ENCODE peak calls at places on chromosomes 16 and 17, in four cellular contexts. One of them, this sample, is unnamed.

GRCh38 chr17:77471984-77472836 is 331.4 kb downstream of the SEC14L1 start:
- DNase-seq in left ventricle myocardium inferior: no peak
- DNase-seq in IMR-90: peak; percentile 64
- DNase-seq in fibroblast of lung: peak; percentile 85
- DNase-seq in this sample: no peak

GRCh38 chr17:17506893-17507464 is 10.8 kb upstream of the RASD1 start:
- DNase-seq in fibroblast of lung: no peak
- DNase-seq in IMR-90: no peak
- DNase-seq in left ventricle myocardium inferior: peak; percentile 70
- DNase-seq in this sample: no peak

GRCh38 chr17:4256952-4257351 is 6.8 kb downstream of the ANKFY1 start:
- DNase-seq in fibroblast of lung: peak; percentile 30
- DNase-seq in IMR-90: no peak
- DNase-seq in left ventricle myocardium inferior: no peak
- DNase-seq in this sample: no peak

GRCh38 chr17:44007346-44008204 is 3.2 kb downstream of the NAGS start:
- DNase-seq in fibroblast of lung: peak; percentile 22
- DNase-seq in left ventricle myocardium inferior: peak; percentile 33
- DNase-seq in IMR-90: no peak
- DNase-seq in this sample: no peak

GRCh38 chr17:1551741-1552140 is 10.9 kb downstream of the PITPNA start:
- DNase-seq in left ventricle myocardium inferior: no peak
- DNase-seq in IMR-90: no peak
- DNase-seq in fibroblast of lung: no peak
- DNase-seq in this sample: no peak

GRCh38 chr17:42387663-42388380 is 420 bp downstream of the STAT3 start:
- DNase-seq in fibroblast of lung: no peak
- DNase-seq in left ventricle myocardium inferior: peak; percentile 38
- DNase-seq in IMR-90: no peak
- DNase-seq in this sample: no peak

GRCh38 chr16:12002447-12003006 is 26.0 kb downstream of the SNX29 start:
- DNase-seq in fibroblast of lung: peak; percentile 80
- DNase-seq in IMR-90: peak; percentile 75
- DNase-seq in left ventricle myocardium inferior: no peak
- DNase-seq in this sample: no peak

GRCh38 chr17:72126575-72127486 is 6.0 kb downstream of the SOX9 start:
- DNase-seq in fibroblast of lung: peak; percentile 92
- DNase-seq in left ventricle myocardium inferior: no peak
- DNase-seq in IMR-90: peak; percentile 83
- DNase-seq in this sample: no peak

GRCh38 chr16:46895399-46896313 is 11.5 kb downstream of the GPT2 start:
- DNase-seq in IMR-90: no peak
- DNase-seq in fibroblast of lung: no peak
- DNase-seq in left ventricle myocardium inferior: no peak
- DNase-seq in this sample: no peak

GRCh38 chr16:73025111-73025505 is 22.8 kb downstream of the ZFHX3 start:
- DNase-seq in IMR-90: no peak
- DNase-seq in left ventricle myocardium inferior: peak; percentile 47
- DNase-seq in fibroblast of lung: no peak
- DNase-seq in this sample: no peak

GRCh38 chr16:18958621-18959578 is 24.8 kb upstream of the TMC7 start:
- DNase-seq in IMR-90: peak; percentile 3
- DNase-seq in left ventricle myocardium inferior: no peak
- DNase-seq in fibroblast of lung: peak; percentile 40
- DNase-seq in this sample: no peak

GRCh38 chr16:19523184-19523558 is 571 bp upstream of the CCP110 start:
- DNase-seq in fibroblast of lung: no peak
- DNase-seq in IMR-90: no peak
- DNase-seq in left ventricle myocardium inferior: no peak
- DNase-seq in this sample: no peak

GRCh38 chr17:40110457-40110856 is 10.1 kb upstream of the NR1D1 start:
- DNase-seq in left ventricle myocardium inferior: no peak
- DNase-seq in fibroblast of lung: no peak
- DNase-seq in IMR-90: no peak
- DNase-seq in this sample: no peak

GRCh38 chr17:329794-330420 is 22.7 kb downstream of the RPH3AL start:
- DNase-seq in IMR-90: no peak
- DNase-seq in fibroblast of lung: no peak
- DNase-seq in left ventricle myocardium inferior: no peak
- DNase-seq in this sample: no peak

GRCh38 chr17:330993-331701 is 21.5 kb downstream of the RPH3AL start:
- DNase-seq in fibroblast of lung: no peak
- DNase-seq in left ventricle myocardium inferior: peak; percentile 81
- DNase-seq in IMR-90: no peak
- DNase-seq in this sample: no peak

GRCh38 chr17:333626-334396 is 18.8 kb downstream of the RPH3AL start:
- DNase-seq in left ventricle myocardium inferior: peak; percentile 83
- DNase-seq in IMR-90: peak; percentile 33
- DNase-seq in fibroblast of lung: peak; percentile 54
- DNase-seq in this sample: no peak

GRCh38 chr17:332558-333322 is 19.9 kb downstream of the RPH3AL start:
- DNase-seq in left ventricle myocardium inferior: no peak
- DNase-seq in fibroblast of lung: peak; percentile 57
- DNase-seq in IMR-90: peak; percentile 35
- DNase-seq in this sample: peak; percentile 18

DNA sequence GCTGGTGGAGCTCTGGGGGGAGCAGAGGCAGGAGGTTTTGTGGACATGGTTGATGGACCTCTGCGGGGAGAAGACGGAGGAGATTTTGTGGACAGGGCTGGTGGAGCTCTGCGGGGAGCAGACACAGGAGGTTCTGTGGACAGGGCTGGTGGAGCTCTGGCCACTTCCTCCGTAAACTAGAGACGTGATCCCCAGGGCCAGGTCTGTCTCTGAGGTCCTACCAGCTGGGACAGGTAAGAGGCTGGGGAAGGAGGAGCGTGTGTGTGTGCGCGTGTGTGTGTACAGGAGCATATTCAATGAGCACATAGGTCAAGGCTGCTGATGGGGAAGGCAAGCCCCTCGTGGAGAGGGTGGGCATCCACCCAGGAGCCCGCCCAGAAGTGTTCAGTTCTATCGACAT is 20.6 kb downstream of the RPH3AL start:
- DNase-seq in fibroblast of lung: no peak
- DNase-seq in left ventricle myocardium inferior: no peak
- DNase-seq in IMR-90: no peak
- DNase-seq in this sample: no peak
- H3K4me3 ChIP-seq in fibroblast of lung: no peak overlapping the region
- H3K4me3 ChIP-seq in left ventricle myocardium inferior: peak overlapping the region; percentile 69
- H3K4me3 ChIP-seq in IMR-90: no peak overlapping the region
- H3K4me3 ChIP-seq in this sample: no peak overlapping the region

DNA sequence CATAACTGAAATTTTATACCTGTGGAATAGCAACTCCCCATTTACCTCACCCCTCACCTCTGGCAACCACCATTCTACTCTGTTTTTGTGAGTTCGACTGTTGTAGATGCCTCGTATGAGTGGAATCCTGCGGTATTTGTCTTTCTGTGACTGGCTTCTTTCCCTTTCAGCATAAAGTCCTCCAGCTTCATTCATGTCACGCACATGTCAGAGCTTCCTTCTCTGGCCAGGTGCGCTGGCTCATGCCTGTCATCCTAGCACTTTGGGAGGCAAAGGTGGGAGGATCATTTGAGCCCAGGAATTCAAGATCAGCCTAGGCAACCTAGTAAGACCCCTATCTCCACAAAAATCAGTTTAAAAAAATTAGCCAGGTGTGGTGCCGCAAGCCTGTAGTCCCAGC is 278.4 kb downstream of the PARN start:
- DNase-seq in IMR-90: no peak
- DNase-seq in left ventricle myocardium inferior: no peak
- DNase-seq in fibroblast of lung: no peak
- DNase-seq in this sample: no peak
- TF ChIP-seq CTCF in IMR-90: no peak
- TF ChIP-seq CTCF in left ventricle myocardium inferior: no peak
- TF ChIP-seq CTCF in fibroblast of lung: no peak
- TF ChIP-seq CTCF in this sample: no peak

DNA sequence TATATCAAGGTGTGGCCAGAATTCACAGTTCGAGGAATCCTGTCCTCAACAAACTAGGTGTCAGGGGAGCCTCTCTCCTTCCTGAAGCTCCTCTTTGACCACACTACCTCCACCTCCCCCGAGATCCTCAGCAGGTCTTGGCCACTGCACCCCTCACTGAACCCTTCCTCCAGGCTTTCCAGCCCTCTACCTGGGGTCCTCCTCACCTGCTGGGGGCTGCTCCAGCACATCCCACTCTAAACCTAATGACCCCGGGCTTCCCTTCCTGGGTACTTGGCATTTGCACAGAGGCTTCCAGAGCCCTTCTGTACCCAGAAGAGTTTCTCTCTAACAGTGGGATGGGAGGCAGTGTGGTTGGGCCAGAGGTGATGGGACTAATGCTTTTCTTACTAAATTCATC is 9.7 kb downstream of the SLC6A2 start:
- DNase-seq in left ventricle myocardium inferior: no peak
- DNase-seq in fibroblast of lung: no peak
- DNase-seq in IMR-90: no peak
- DNase-seq in this sample: no peak
- H3K4me3 ChIP-seq in left ventricle myocardium inferior: no peak overlapping the region
- H3K4me3 ChIP-seq in fibroblast of lung: no peak overlapping the region
- H3K4me3 ChIP-seq in IMR-90: no peak overlapping the region
- H3K4me3 ChIP-seq in this sample: no peak overlapping the region

DNA sequence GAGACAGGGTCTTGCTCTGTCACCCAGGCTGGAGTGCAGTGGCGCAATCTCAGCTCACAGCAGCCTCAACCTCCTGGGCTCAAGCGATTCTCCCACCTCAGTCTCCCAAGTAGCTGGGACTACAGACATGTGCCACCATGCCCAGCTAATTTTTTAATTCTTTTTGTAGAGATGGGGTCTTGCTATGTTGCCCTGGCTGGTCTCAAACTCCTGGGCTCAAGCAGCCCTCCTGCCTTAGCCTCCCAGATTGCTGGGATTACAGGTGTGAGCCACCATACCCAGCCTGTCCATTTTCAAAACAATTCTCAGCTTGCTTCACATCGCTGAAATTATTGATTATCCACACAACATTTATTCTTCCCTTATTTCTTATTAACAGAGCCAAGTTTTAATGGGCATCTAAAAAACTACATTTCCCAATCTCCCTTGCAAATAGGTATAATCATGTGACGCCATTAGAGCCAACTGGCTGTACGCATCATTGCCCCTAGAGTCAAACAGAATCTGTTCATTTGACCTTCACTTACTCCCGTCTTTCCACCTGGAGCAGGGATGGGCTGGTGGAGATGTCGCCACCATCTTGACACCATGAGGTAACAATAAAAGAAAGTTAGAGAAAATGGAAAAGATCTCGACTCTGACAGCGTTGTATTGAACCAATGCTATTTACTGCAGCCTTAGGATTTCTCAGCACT is 148.0 kb upstream of the FOXF1 start:
- DNase-seq in left ventricle myocardium inferior: no peak
- DNase-seq in fibroblast of lung: no peak
- DNase-seq in IMR-90: no peak
- DNase-seq in this sample: no peak
- TF ChIP-seq CTCF in left ventricle myocardium inferior: no peak
- TF ChIP-seq CTCF in fibroblast of lung: no peak
- TF ChIP-seq CTCF in IMR-90: no peak
- TF ChIP-seq CTCF in this sample: no peak